ENCODE peak calls at places on chromosomes 1 and 21, in four cellular contexts. One of them, this sample, is unnamed.
A peak's percentile ranks its signal among the peaks of the same experiment; 100 is the strongest.

GRCh38 chr1:160169553-160170399 is 18.4 kb downstream of the ATP1A4 start:
- DNase-seq in SJSA1: no peak
- DNase-seq in Caco-2: no peak
- DNase-seq in CD8-positive, alpha-beta memory T cell: no peak
- DNase-seq in this sample: no peak

GRCh38 chr1:219152759-219153158 is 20.9 kb upstream of the LYPLAL1 start:
- DNase-seq in SJSA1: no peak
- DNase-seq in Caco-2: no peak
- DNase-seq in CD8-positive, alpha-beta memory T cell: no peak
- DNase-seq in this sample: no peak

GRCh38 chr1:118291686-118292085 is 106.7 kb upstream of the SPAG17 start:
- DNase-seq in SJSA1: no peak
- DNase-seq in Caco-2: no peak
- DNase-seq in CD8-positive, alpha-beta memory T cell: no peak
- DNase-seq in this sample: no peak

GRCh38 chr1:205783904-205784303 is 8.6 kb upstream of the RAB29 start:
- DNase-seq in SJSA1: no peak
- DNase-seq in Caco-2: no peak
- DNase-seq in CD8-positive, alpha-beta memory T cell: no peak
- DNase-seq in this sample: no peak

GRCh38 chr1:21852282-21853129 is 40.4 kb downstream of the LDLRAD2 start:
- DNase-seq in SJSA1: no peak
- DNase-seq in Caco-2: no peak
- DNase-seq in CD8-positive, alpha-beta memory T cell: no peak
- DNase-seq in this sample: no peak

GRCh38 chr1:17134036-17134435 is 14.8 kb upstream of the PADI2 start:
- DNase-seq in SJSA1: no peak
- DNase-seq in Caco-2: no peak
- DNase-seq in CD8-positive, alpha-beta memory T cell: no peak
- DNase-seq in this sample: no peak

GRCh38 chr21:35530726-35531125 is 481.6 kb upstream of the RUNX1 start:
- DNase-seq in SJSA1: no peak
- DNase-seq in Caco-2: no peak
- DNase-seq in CD8-positive, alpha-beta memory T cell: no peak
- DNase-seq in this sample: no peak

GRCh38 chr1:2170211-2170610 is 24.4 kb downstream of the FAAP20 start:
- DNase-seq in SJSA1: no peak
- DNase-seq in Caco-2: no peak
- DNase-seq in CD8-positive, alpha-beta memory T cell: no peak
- DNase-seq in this sample: no peak

GRCh38 chr1:238329671-238330070 is 438.9 kb upstream of the ZP4 start:
- DNase-seq in SJSA1: no peak
- DNase-seq in Caco-2: no peak
- DNase-seq in CD8-positive, alpha-beta memory T cell: no peak
- DNase-seq in this sample: no peak

GRCh38 chr21:45496151-45496967 is 45.9 kb downstream of the SLC19A1 start:
- DNase-seq in SJSA1: no peak
- DNase-seq in Caco-2: no peak
- DNase-seq in CD8-positive, alpha-beta memory T cell: peak; percentile 17
- DNase-seq in this sample: no peak

GRCh38 chr1:55775007-55775406 is 559.8 kb upstream of the USP24 start:
- DNase-seq in SJSA1: no peak
- DNase-seq in Caco-2: no peak
- DNase-seq in CD8-positive, alpha-beta memory T cell: no peak
- DNase-seq in this sample: no peak

GRCh38 chr1:75471245-75471644 is 139.7 kb downstream of the SLC44A5 start:
- DNase-seq in SJSA1: no peak
- DNase-seq in Caco-2: no peak
- DNase-seq in CD8-positive, alpha-beta memory T cell: no peak
- DNase-seq in this sample: no peak

GRCh38 chr21:26171310-26172100 is 935 bp upstream of the APP start:
- DNase-seq in SJSA1: no peak
- DNase-seq in Caco-2: no peak
- DNase-seq in CD8-positive, alpha-beta memory T cell: no peak
- DNase-seq in this sample: no peak

GRCh38 chr1:164774819-164775654 is 216.1 kb downstream of the PBX1 start:
- DNase-seq in SJSA1: no peak
- DNase-seq in Caco-2: peak; percentile 78
- DNase-seq in CD8-positive, alpha-beta memory T cell: no peak
- DNase-seq in this sample: no peak

GRCh38 chr1:37267111-37267835 is 207.1 kb upstream of the ZC3H12A start:
- DNase-seq in SJSA1: peak; percentile 32
- DNase-seq in Caco-2: no peak
- DNase-seq in CD8-positive, alpha-beta memory T cell: no peak
- DNase-seq in this sample: no peak

GRCh38 chr1:155379180-155379876 is 58.6 kb downstream of the RUSC1 start:
- DNase-seq in SJSA1: no peak
- DNase-seq in Caco-2: no peak
- DNase-seq in CD8-positive, alpha-beta memory T cell: no peak
- DNase-seq in this sample: no peak

GRCh38 chr21:39523930-39524329 is 72.2 kb downstream of the SH3BGR start:
- DNase-seq in SJSA1: no peak
- DNase-seq in Caco-2: no peak
- DNase-seq in CD8-positive, alpha-beta memory T cell: no peak
- DNase-seq in this sample: no peak

GRCh38 chr1:42737257-42737656 is 2.8 kb downstream of the CLDN19 start:
- DNase-seq in SJSA1: no peak
- DNase-seq in Caco-2: no peak
- DNase-seq in CD8-positive, alpha-beta memory T cell: no peak
- DNase-seq in this sample: no peak

GRCh38 chr1:10529096-10529495 is 54.3 kb downstream of the PEX14 start:
- DNase-seq in SJSA1: no peak
- DNase-seq in Caco-2: no peak
- DNase-seq in CD8-positive, alpha-beta memory T cell: no peak
- DNase-seq in this sample: no peak

GRCh38 chr1:236416165-236416564 is 22.1 kb downstream of the EDARADD start:
- DNase-seq in SJSA1: no peak
- DNase-seq in Caco-2: no peak
- DNase-seq in CD8-positive, alpha-beta memory T cell: peak; percentile 71
- DNase-seq in this sample: peak; percentile 77

GRCh38 chr1:48526045-48526714 is 54.2 kb upstream of the SPATA6 start:
- DNase-seq in SJSA1: no peak
- DNase-seq in Caco-2: no peak
- DNase-seq in CD8-positive, alpha-beta memory T cell: no peak
- DNase-seq in this sample: no peak

GRCh38 chr1:55052221-55053142 is 13.1 kb downstream of the PCSK9 start:
- DNase-seq in SJSA1: no peak
- DNase-seq in Caco-2: peak; percentile 16
- DNase-seq in CD8-positive, alpha-beta memory T cell: no peak
- DNase-seq in this sample: no peak

GRCh38 chr1:207806531-207807394 is 54.9 kb downstream of the CD46 start:
- DNase-seq in SJSA1: no peak
- DNase-seq in Caco-2: no peak
- DNase-seq in CD8-positive, alpha-beta memory T cell: no peak
- DNase-seq in this sample: no peak

GRCh38 chr1:8870118-8870517 is 8.4 kb downstream of the ENO1 start:
- DNase-seq in SJSA1: no peak
- DNase-seq in Caco-2: no peak
- DNase-seq in CD8-positive, alpha-beta memory T cell: no peak
- DNase-seq in this sample: no peak

GRCh38 chr1:118842462-118843201 is 145.5 kb downstream of the TBX15 start:
- DNase-seq in SJSA1: no peak
- DNase-seq in Caco-2: no peak
- DNase-seq in CD8-positive, alpha-beta memory T cell: no peak
- DNase-seq in this sample: no peak

GRCh38 chr1:18668750-18669404 is 38.2 kb downstream of the PAX7 start:
- DNase-seq in SJSA1: no peak
- DNase-seq in Caco-2: peak; percentile 57
- DNase-seq in CD8-positive, alpha-beta memory T cell: no peak
- DNase-seq in this sample: no peak

GRCh38 chr21:39281853-39282252 is 31.6 kb downstream of the BRWD1 start:
- DNase-seq in SJSA1: no peak
- DNase-seq in Caco-2: no peak
- DNase-seq in CD8-positive, alpha-beta memory T cell: no peak
- DNase-seq in this sample: no peak

GRCh38 chr1:63322944-63323865 is 838 bp downstream of the FOXD3 start:
- DNase-seq in SJSA1: peak; percentile 19
- DNase-seq in Caco-2: peak; percentile 38
- DNase-seq in CD8-positive, alpha-beta memory T cell: peak; percentile 60
- DNase-seq in this sample: peak; percentile 71

GRCh38 chr21:36976228-36976627 is 9.8 kb upstream of the HLCS start:
- DNase-seq in SJSA1: no peak
- DNase-seq in Caco-2: no peak
- DNase-seq in CD8-positive, alpha-beta memory T cell: no peak
- DNase-seq in this sample: no peak

GRCh38 chr1:246142320-246142893 is 364.7 kb downstream of the SMYD3 start:
- DNase-seq in SJSA1: peak; percentile 64
- DNase-seq in Caco-2: no peak
- DNase-seq in CD8-positive, alpha-beta memory T cell: no peak
- DNase-seq in this sample: no peak

GRCh38 chr1:212139526-212140137 is 104.1 kb downstream of the DTL start:
- DNase-seq in SJSA1: no peak
- DNase-seq in Caco-2: no peak
- DNase-seq in CD8-positive, alpha-beta memory T cell: no peak
- DNase-seq in this sample: no peak

GRCh38 chr21:45439171-45439872 is 34.4 kb downstream of the COL18A1 start:
- DNase-seq in SJSA1: peak; percentile 72
- DNase-seq in Caco-2: peak; percentile 67
- DNase-seq in CD8-positive, alpha-beta memory T cell: peak; percentile 86
- DNase-seq in this sample: peak; percentile 81

GRCh38 chr1:151165281-151165737 is 393 bp downstream of the LYSMD1 start:
- DNase-seq in SJSA1: no peak
- DNase-seq in Caco-2: no peak
- DNase-seq in CD8-positive, alpha-beta memory T cell: peak; percentile 52
- DNase-seq in this sample: no peak

GRCh38 chr1:232462200-232462599 is 167.7 kb downstream of the SIPA1L2 start:
- DNase-seq in SJSA1: no peak
- DNase-seq in Caco-2: no peak
- DNase-seq in CD8-positive, alpha-beta memory T cell: no peak
- DNase-seq in this sample: no peak

GRCh38 chr1:115829023-115829674 is 11.8 kb downstream of the NHLH2 start:
- DNase-seq in SJSA1: peak; percentile 76
- DNase-seq in Caco-2: no peak
- DNase-seq in CD8-positive, alpha-beta memory T cell: no peak
- DNase-seq in this sample: no peak

GRCh38 chr1:153683853-153684252 is 5.4 kb downstream of the NPR1 start:
- DNase-seq in SJSA1: no peak
- DNase-seq in Caco-2: no peak
- DNase-seq in CD8-positive, alpha-beta memory T cell: no peak
- DNase-seq in this sample: no peak

GRCh38 chr1:46520063-46520911 is 30.7 kb downstream of the DMBX1 start:
- DNase-seq in SJSA1: peak; percentile 88
- DNase-seq in Caco-2: no peak
- DNase-seq in CD8-positive, alpha-beta memory T cell: no peak
- DNase-seq in this sample: no peak

DNA sequence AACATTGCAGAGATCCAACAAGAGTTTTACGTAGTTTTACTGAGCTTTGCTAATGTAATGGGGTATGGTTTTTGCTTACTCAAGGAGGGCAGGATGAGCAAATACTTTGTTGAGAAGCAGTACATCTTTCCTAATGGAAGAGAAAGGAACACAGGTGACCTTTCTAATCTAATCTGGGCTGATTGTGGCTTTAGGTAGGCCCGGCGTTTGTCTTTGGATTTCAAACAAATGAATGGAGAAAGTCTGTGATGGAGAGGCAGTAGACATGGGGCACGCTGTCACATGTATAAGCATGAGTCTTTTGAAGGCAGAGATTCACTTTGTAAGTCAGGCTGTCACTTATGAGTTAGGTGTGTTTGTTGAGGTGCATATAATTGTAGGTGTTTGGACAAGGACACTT is 1.7 kb downstream of the PLEKHM2 start:
- DNase-seq in SJSA1: no peak
- DNase-seq in Caco-2: no peak
- DNase-seq in CD8-positive, alpha-beta memory T cell: no peak
- DNase-seq in this sample: no peak
- H3K4me1 ChIP-seq in SJSA1: peaks cover 17% of the 10 kb centered on the region
- H3K4me1 ChIP-seq in Caco-2: peaks cover 20% of the 10 kb centered on the region
- H3K4me1 ChIP-seq in CD8-positive, alpha-beta memory T cell: peaks cover 26% of the 10 kb centered on the region
- H3K4me1 ChIP-seq in this sample: peaks cover 25% of the 10 kb centered on the region

GRCh38 chr1:214717323-214717722 is 114.3 kb downstream of the CENPF start:
- DNase-seq in SJSA1: no peak
- DNase-seq in Caco-2: no peak
- DNase-seq in CD8-positive, alpha-beta memory T cell: no peak
- DNase-seq in this sample: no peak
- H3K4me1 ChIP-seq in SJSA1: no peaks in the 10 kb centered on the region
- H3K4me1 ChIP-seq in Caco-2: no peaks in the 10 kb centered on the region
- H3K4me1 ChIP-seq in CD8-positive, alpha-beta memory T cell: no peaks in the 10 kb centered on the region
- H3K4me1 ChIP-seq in this sample: no peaks in the 10 kb centered on the region

GRCh38 chr1:113783254-113784103 is 24.2 kb upstream of the PHTF1 start:
- DNase-seq in SJSA1: no peak
- DNase-seq in Caco-2: no peak
- DNase-seq in CD8-positive, alpha-beta memory T cell: peak; percentile 70
- DNase-seq in this sample: peak; percentile 72
- H3K4me1 ChIP-seq in SJSA1: no peaks in the 10 kb centered on the region
- H3K4me1 ChIP-seq in Caco-2: peaks cover 29% of the 10 kb centered on the region
- H3K4me1 ChIP-seq in CD8-positive, alpha-beta memory T cell: peaks cover 84% of the 10 kb centered on the region
- H3K4me1 ChIP-seq in this sample: peaks cover 100% of the 10 kb centered on the region

DNA sequence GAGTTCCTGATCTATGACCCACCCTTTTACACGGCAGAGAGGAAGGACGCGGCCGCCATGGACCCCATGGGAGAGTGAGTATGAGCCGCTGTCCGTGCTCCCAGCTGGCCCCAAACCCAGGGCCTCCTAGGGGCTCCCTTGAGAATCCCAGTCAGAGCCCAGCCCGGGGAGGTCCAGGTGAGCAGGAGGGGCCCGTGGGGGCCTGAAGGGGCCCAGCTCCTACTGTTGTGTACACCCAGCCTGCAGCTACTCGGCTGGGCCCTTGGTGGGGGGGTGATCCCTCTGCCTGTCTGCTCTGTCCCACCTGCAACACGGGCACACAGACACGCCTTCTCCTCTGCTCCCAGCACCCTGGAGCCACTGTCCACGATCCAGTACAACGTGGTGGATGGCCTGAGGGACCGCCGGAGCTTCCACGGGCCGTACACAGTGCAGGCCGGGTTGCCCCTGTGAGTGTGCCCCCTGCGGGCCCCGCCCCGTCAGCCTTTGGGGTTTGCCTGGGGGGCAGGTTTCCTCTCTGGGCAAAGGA is 28.6 kb upstream of the LRRC3 start:
- DNase-seq in SJSA1: no peak
- DNase-seq in Caco-2: peak; percentile 29
- DNase-seq in CD8-positive, alpha-beta memory T cell: peak; percentile 34
- DNase-seq in this sample: no peak
- H3K4me1 ChIP-seq in SJSA1: no peaks in the 10 kb centered on the region
- H3K4me1 ChIP-seq in Caco-2: no peaks in the 10 kb centered on the region
- H3K4me1 ChIP-seq in CD8-positive, alpha-beta memory T cell: no peaks in the 10 kb centered on the region
- H3K4me1 ChIP-seq in this sample: no peaks in the 10 kb centered on the region

DNA sequence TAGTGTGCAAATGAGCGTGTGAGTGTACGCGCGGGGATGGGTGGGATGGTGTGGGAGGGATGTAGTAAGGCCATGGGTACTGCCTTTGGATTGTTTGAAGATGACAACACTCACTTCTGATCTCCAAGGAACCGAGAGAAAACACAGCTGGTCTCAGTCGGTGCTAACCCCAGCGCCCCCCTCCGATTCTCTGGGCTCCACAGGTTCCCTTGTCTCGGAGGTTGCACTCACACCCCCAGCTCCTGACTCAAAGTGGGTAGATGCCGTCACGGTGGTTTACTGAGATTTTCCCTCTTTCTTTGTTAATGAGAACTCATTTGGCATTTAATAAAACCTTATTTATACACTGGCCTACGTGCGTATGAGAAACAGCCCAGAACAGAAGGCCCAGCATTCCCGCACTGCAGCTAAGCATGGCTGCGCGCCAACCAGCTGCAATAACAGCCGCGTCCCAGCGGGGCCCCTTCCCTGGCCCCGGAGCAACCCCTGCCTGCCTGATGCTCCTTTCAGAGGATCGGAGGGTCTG is 25.8 kb downstream of the ABCA4 start:
- DNase-seq in SJSA1: peak; percentile 65
- DNase-seq in Caco-2: no peak
- DNase-seq in CD8-positive, alpha-beta memory T cell: no peak
- DNase-seq in this sample: no peak
- H3K4me1 ChIP-seq in SJSA1: peaks cover 46% of the 10 kb centered on the region
- H3K4me1 ChIP-seq in Caco-2: peaks cover 12% of the 10 kb centered on the region
- H3K4me1 ChIP-seq in CD8-positive, alpha-beta memory T cell: no peaks in the 10 kb centered on the region
- H3K4me1 ChIP-seq in this sample: peaks cover 5% of the 10 kb centered on the region

GRCh38 chr1:15420853-15421465 is 11.3 kb downstream of the EFHD2 start:
- DNase-seq in SJSA1: no peak
- DNase-seq in Caco-2: no peak
- DNase-seq in CD8-positive, alpha-beta memory T cell: no peak
- DNase-seq in this sample: no peak
- H3K4me1 ChIP-seq in SJSA1: peaks cover 75% of the 10 kb centered on the region
- H3K4me1 ChIP-seq in Caco-2: peaks cover 15% of the 10 kb centered on the region
- H3K4me1 ChIP-seq in CD8-positive, alpha-beta memory T cell: peaks cover 18% of the 10 kb centered on the region
- H3K4me1 ChIP-seq in this sample: peaks cover 41% of the 10 kb centered on the region

This sample was measured in CD4-positive, alpha-beta memory T cell.